ENCODE peak calls at places on chromosome 2, in ten cellular contexts. Y, Q, W, H, I, X, C, O, D and L are unnamed samples.
A peak's percentile ranks its signal among the peaks of the same experiment; 100 is the strongest.

GRCh38 chr2:120237491-120237902 is 14.3 kb upstream of the TMEM185B start:
- DNase-seq in Y (no peak), Q (no peak), W (no peak), H (peak; percentile 64), I (peak; percentile 99), X (no peak), C (no peak), O (no peak), D (peak; percentile 92), L (peak; percentile 44)

GRCh38 chr2:112869258-112869842 is 32.8 kb upstream of the IL1B start:
- DNase-seq in Y (peak; percentile 79), Q (no peak), W (no peak), H (no peak), I (peak; percentile 97), X (peak; percentile 80), C (peak; percentile 74), O (no peak), D (peak; percentile 93), L (peak; percentile 98)

GRCh38 chr2:74010087-74010541 is 25.4 kb downstream of the TET3 start:
- DNase-seq in Y (no peak), Q (peak; percentile 73), W (no peak), H (peak; percentile 48), I (peak; percentile 88), X (no peak), C (no peak), O (no peak), D (peak; percentile 24), L (peak; percentile 99)

GRCh38 chr2:217799553-217800432 is 203.0 kb downstream of the TNS1 start:
- DNase-seq in Y (no peak), Q (peak; percentile 3), W (no peak), H (no peak), I (no peak), X (no peak), C (peak; percentile 14), O (peak; percentile 2), D (no peak), L (no peak)

GRCh38 chr2:238761802-238762373 is 86.0 kb upstream of the TWIST2 start:
- DNase-seq in Y (no peak), Q (no peak), W (peak; percentile 58), H (no peak), I (no peak), X (no peak), C (no peak), O (no peak), D (peak; percentile 67), L (peak; percentile 37)

GRCh38 chr2:26846881-26847662 is 860 bp upstream of the DPYSL5 start:
- DNase-seq in Y (no peak), Q (peak; percentile 61), W (peak; percentile 39), H (no peak), I (no peak), X (no peak), C (no peak), O (no peak), D (peak; percentile 17), L (no peak)

GRCh38 chr2:11327871-11328270 is 16.6 kb downstream of the ROCK2 start:
- DNase-seq in Y (no peak), Q (no peak), W (no peak), H (no peak), I (no peak), X (no peak), C (no peak), O (no peak), D (no peak), L (no peak)

GRCh38 chr2:25920326-25920725 is 42.0 kb upstream of the ASXL2 start:
- DNase-seq in Y (peak; percentile 33), Q (no peak), W (no peak), H (no peak), I (no peak), X (peak; percentile 13), C (no peak), O (no peak), D (peak; percentile 78), L (peak; percentile 39)

GRCh38 chr2:238921681-238922319 is 73.9 kb downstream of the TWIST2 start:
- DNase-seq in Y (no peak), Q (no peak), W (no peak), H (peak; percentile 57), I (no peak), X (no peak), C (no peak), O (no peak), D (no peak), L (no peak)

GRCh38 chr2:218259099-218259921 is 1.5 kb upstream of the GPBAR1 start:
- DNase-seq in Y (no peak), Q (peak; percentile 86), W (peak; percentile 24), H (no peak), I (no peak), X (peak; percentile 40), C (peak; percentile 79), O (no peak), D (peak; percentile 88), L (peak; percentile 68)

GRCh38 chr2:100730290-100730868 is 89.6 kb upstream of the NPAS2 start:
- DNase-seq in Y (no peak), Q (no peak), W (peak; percentile 81), H (no peak), I (peak; percentile 72), X (no peak), C (peak; percentile 61), O (no peak), D (peak; percentile 90), L (peak; percentile 84)

GRCh38 chr2:239329284-239329971 is 71.4 kb downstream of the HDAC4 start:
- DNase-seq in Y (no peak), Q (peak; percentile 53), W (no peak), H (no peak), I (no peak), X (no peak), C (peak; percentile 83), O (no peak), D (no peak), L (no peak)

GRCh38 chr2:170361359-170361936 is 183.5 kb downstream of the MYO3B start:
- DNase-seq in Y (no peak), Q (peak; percentile 28), W (peak; percentile 82), H (no peak), I (no peak), X (no peak), C (no peak), O (no peak), D (peak; percentile 76), L (peak; percentile 68)

GRCh38 chr2:132669854-132670103 is 226 bp downstream of the LYPD1 start:
- DNase-seq in Y (no peak), Q (no peak), W (peak; percentile 68), H (no peak), I (no peak), X (no peak), C (no peak), O (no peak), D (no peak), L (peak; percentile 25)

GRCh38 chr2:85799215-85799956 is 45.6 kb downstream of the ATOH8 start:
- DNase-seq in Y (no peak), Q (peak; percentile 28), W (no peak), H (peak; percentile 60), I (peak; percentile 67), X (no peak), C (no peak), O (no peak), D (no peak), L (peak; percentile 87)

GRCh38 chr2:33068261-33068660 is 121.5 kb downstream of the LTBP1 start:
- DNase-seq in Y (no peak), Q (no peak), W (no peak), H (no peak), I (no peak), X (no peak), C (no peak), O (no peak), D (peak; percentile 83), L (peak; percentile 77)

GRCh38 chr2:64677530-64677929 is 23.8 kb upstream of the SERTAD2 start:
- DNase-seq in Y (no peak), Q (no peak), W (no peak), H (no peak), I (no peak), X (no peak), C (no peak), O (no peak), D (no peak), L (no peak)

GRCh38 chr2:115083216-115083615 is 640.8 kb downstream of the DPP10 start:
- DNase-seq in Y (no peak), Q (no peak), W (peak; percentile 30), H (no peak), I (no peak), X (no peak), C (no peak), O (no peak), D (no peak), L (peak; percentile 29)
- H3K4me3 ChIP-seq in Y (no peak overlapping the region), Q (no peak overlapping the region), W (no peak overlapping the region), H (no peak overlapping the region), I (no peak overlapping the region), X (no peak overlapping the region), C (no peak overlapping the region), O (no peak overlapping the region), D (no peak overlapping the region), L (no peak overlapping the region)

GRCh38 chr2:677056-677949 is at the start of gene TMEM18:
- DNase-seq in Y (peak; percentile 85), Q (peak; percentile 86), W (peak; percentile 99), H (peak; percentile 100), I (peak; percentile 98), X (peak; percentile 98), C (peak; percentile 90), O (peak; percentile 90), D (peak; percentile 99), L (peak; percentile 99)
- TF ChIP-seq CTCF in Y (peak; percentile 36), Q (peak; percentile 24), W (no peak), H (peak; percentile 68), I (no peak), X (no peak), C (peak; percentile 44), O (no peak), D (peak; percentile 16), L (peak; percentile 17)

DNA sequence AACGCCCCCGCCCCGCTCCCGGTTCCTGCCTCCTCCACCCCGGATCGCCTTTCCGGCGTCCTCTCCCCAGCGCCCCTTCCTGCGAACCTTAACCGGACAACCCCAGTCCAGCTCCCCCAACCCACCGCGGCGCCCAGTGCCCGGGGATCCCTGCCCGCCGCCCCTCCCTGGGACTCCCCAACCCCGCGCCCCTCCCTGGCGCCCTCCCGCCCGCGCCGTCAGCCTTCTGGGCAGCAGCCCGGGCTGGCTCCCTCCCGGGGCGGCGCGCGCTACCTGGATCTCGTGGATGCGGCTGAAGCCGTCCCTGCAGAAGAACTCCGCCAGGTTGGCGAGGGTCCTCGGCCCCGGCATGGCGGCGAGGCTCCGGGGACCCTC is 396 bp downstream of the CYP27C1 start:
- DNase-seq in Y (no peak), Q (peak; percentile 19), W (peak; percentile 71), H (no peak), I (peak; percentile 26), X (no peak), C (no peak), O (no peak), D (peak; percentile 29), L (peak; percentile 46)
- H3K4me3 ChIP-seq in Y (peak overlapping the region; percentile 39), Q (peak overlapping the region; percentile 31), W (peak overlapping the region; percentile 57), H (peak overlapping the region; percentile 44), I (peak overlapping the region; percentile 79), X (peak overlapping the region; percentile 81), C (peak overlapping the region; percentile 63), O (peak overlapping the region; percentile 73), D (peak overlapping the region; percentile 55), L (peak overlapping the region; percentile 64)

GRCh38 chr2:102027036-102027702 is 35.4 kb downstream of the IL1R2 start:
- DNase-seq in Y (no peak), Q (no peak), W (no peak), H (no peak), I (no peak), X (peak; percentile 70), C (no peak), O (no peak), D (peak; percentile 87), L (peak; percentile 68)
- TF ChIP-seq CTCF in Y (no peak), Q (no peak), W (no peak), H (no peak), I (no peak), X (no peak), C (no peak), O (no peak), D (no peak), L (no peak)

GRCh38 chr2:42942990-42943493 is 150.7 kb upstream of the HAAO start:
- DNase-seq in Y (no peak), Q (no peak), W (no peak), H (no peak), I (no peak), X (no peak), C (no peak), O (no peak), D (no peak), L (no peak)
- H3K4me3 ChIP-seq in Y (no peak overlapping the region), Q (no peak overlapping the region), W (no peak overlapping the region), H (no peak overlapping the region), I (no peak overlapping the region), X (no peak overlapping the region), C (no peak overlapping the region), O (no peak overlapping the region), D (no peak overlapping the region), L (no peak overlapping the region)